ENCODE peak calls at places on chromosomes 2 and 18, in six cellular contexts. Z is IMR-90, M is omental fat pad, J is B cell, X is breast epithelium, G is MCF 10A. K is an unnamed sample.

GRCh38 chr2:183541766-183542165 is 417.5 kb downstream of the NUP35 start:
- DNase-seq in X (no peak), G (peak), M (no peak), J (no peak), Z (no peak), K (peak)

GRCh38 chr2:168573128-168573903 is 117.2 kb downstream of the CERS6 start:
- DNase-seq in X (no peak), J (no peak), G (peak), Z (peak), M (no peak), K (no peak)

GRCh38 chr2:25251032-25251460 is 82.7 kb upstream of the POMC start:
- DNase-seq in M (no peak), X (no peak), Z (no peak), J (peak), G (no peak), K (no peak)

GRCh38 chr2:238974510-238975166 is 126.8 kb downstream of the TWIST2 start:
- DNase-seq in J (no peak), Z (peak), M (no peak), G (peak), X (no peak), K (no peak)

GRCh38 chr2:65057391-65058052 is 1.3 kb downstream of the CEP68 start:
- DNase-seq in G (peak), J (no peak), M (no peak), X (no peak), Z (peak), K (peak)

GRCh38 chr2:179543361-179543901 is 278.8 kb upstream of the SESTD1 start:
- DNase-seq in Z (peak), X (no peak), M (no peak), J (no peak), G (peak), K (peak)

GRCh38 chr2:73859721-73860586 is 31.2 kb downstream of the STAMBP start:
- DNase-seq in Z (peak), G (peak), M (no peak), J (no peak), X (no peak), K (peak)

GRCh38 chr2:220241423-220241822 is 614.0 kb downstream of the SLC4A3 start:
- DNase-seq in G (no peak), J (no peak), Z (no peak), X (no peak), M (no peak), K (no peak)

GRCh38 chr2:48530033-48530804 is at the start of gene STON1:
- DNase-seq in X (no peak), G (no peak), M (no peak), Z (peak), J (peak), K (peak)

GRCh38 chr2:149561309-149561926 is 26.2 kb downstream of the MMADHC start:
- DNase-seq in Z (peak), X (no peak), G (peak), M (no peak), J (no peak), K (peak)

GRCh38 chr2:26540306-26540705 is 62.4 kb upstream of the OTOF start:
- DNase-seq in X (peak), G (no peak), J (no peak), M (no peak), Z (no peak), K (no peak)

GRCh38 chr18:59311631-59312030 is 6.8 kb downstream of the CPLX4 start:
- DNase-seq in Z (peak), M (no peak), X (no peak), J (no peak), G (no peak), K (no peak)

GRCh38 chr2:46490521-46491141 is 11.3 kb downstream of the TMEM247 start:
- DNase-seq in G (no peak), M (no peak), X (no peak), J (peak), Z (peak), K (peak)

GRCh38 chr2:111618577-111618930 is 265.4 kb downstream of the ANAPC1 start:
- DNase-seq in X (no peak), J (no peak), M (no peak), G (peak), Z (no peak), K (no peak)

GRCh38 chr18:58363767-58364540 is 264.9 kb downstream of the ALPK2 start:
- DNase-seq in Z (peak), G (peak), X (no peak), M (no peak), J (no peak), K (no peak)

GRCh38 chr2:234991290-234991689 is 39.5 kb downstream of the SH3BP4 start:
- DNase-seq in J (no peak), G (no peak), M (no peak), X (no peak), Z (no peak), K (no peak)

GRCh38 chr18:74748809-74749208 is 151.1 kb downstream of the ZNF407 start:
- DNase-seq in M (no peak), G (no peak), J (no peak), Z (no peak), X (no peak), K (no peak)

GRCh38 chr2:134647607-134648256 is 71.1 kb downstream of the TMEM163 start:
- DNase-seq in Z (no peak), X (no peak), J (no peak), M (no peak), G (no peak), K (no peak)
- TF ChIP-seq CTCF in Z (no peak), X (no peak), J (no peak), M (no peak), G (no peak), K (no peak)

DNA sequence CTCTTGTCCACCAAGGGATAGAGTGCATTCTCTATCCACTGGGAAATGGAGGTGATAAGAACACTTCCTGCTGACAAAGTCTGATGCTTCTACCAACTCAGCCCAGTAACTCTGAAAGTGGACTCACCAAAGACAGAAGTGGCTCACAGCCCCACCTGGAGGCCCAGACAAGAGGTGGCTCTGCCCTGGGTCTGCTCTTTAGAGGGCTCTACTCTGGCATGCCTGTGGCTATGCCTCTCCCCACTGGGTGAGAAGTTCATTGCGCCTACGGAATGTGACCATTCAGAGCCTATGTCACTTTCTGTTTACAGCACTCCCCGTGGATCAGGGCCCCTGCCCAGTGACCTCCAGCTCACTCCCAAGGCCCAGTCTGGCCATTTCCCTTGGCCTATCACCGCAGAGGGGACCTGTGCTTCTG is 13.5 kb upstream of the XDH start:
- DNase-seq in J (no peak), X (no peak), G (peak), M (no peak), Z (peak), K (peak)
- TF ChIP-seq CTCF in J (no peak), X (no peak), G (no peak), M (no peak), Z (peak), K (peak)

GRCh38 chr2:210662557-210662956 is 106.2 kb downstream of the CPS1 start:
- DNase-seq in M (no peak), J (no peak), G (no peak), X (no peak), Z (no peak), K (no peak)

GRCh38 chr2:210667726-210668125 is 111.3 kb downstream of the CPS1 start:
- DNase-seq in X (no peak), M (no peak), Z (no peak), J (no peak), G (no peak), K (no peak)

GRCh38 chr2:210660751-210661150 is 104.4 kb downstream of the CPS1 start:
- DNase-seq in M (no peak), X (no peak), G (no peak), Z (no peak), J (no peak), K (no peak)

GRCh38 chr2:210663574-210663973 is 107.2 kb downstream of the CPS1 start:
- DNase-seq in G (peak), M (no peak), Z (peak), J (no peak), X (no peak), K (peak)
- TF ChIP-seq CTCF in G (no peak), M (no peak), Z (peak), J (no peak), X (no peak), K (peak)

DNA sequence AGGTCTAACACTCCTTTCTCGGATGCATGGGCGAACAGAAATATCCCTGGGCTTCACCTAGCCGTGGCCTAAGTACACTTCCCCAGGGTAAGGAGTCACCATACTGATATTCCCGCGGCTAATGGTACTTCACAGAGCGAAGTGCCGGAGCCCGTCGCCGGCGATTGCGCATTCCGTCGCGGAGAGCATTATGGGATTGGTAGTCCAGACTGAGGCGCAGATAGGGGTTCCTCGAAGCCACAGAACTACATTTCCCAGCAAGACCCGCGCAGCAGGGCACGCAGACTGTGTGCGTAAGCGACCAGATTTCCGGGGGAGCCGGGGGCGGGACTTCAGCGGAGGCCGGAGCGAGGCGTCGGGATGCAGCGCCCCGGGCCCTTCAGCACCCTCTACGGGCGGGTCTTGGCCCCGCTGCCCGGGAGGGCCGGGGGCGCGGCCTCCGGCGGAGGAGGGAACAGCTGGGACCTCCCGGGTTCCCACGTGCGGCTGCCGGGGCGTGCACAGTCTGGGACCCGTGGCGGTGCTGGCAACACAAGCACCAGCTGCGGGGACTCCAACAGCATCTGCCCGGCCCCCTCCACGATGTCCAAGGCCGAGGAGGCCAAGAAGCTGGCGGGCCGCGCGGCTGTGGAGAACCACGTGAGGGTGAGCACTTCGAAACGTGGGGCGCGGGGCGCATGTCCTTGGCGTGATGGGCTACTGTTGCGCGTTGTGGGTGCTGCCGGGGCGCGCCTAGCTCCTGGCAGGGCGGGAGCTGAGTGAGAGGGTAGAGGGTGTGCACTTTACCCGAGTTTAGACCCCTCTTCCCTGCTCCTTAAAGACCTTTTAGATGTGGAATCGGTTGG is at the start of gene RPIA:
- DNase-seq in X (peak), Z (peak), M (peak), J (peak), G (peak), K (peak)
- TF ChIP-seq CTCF in X (no peak), Z (peak), M (no peak), J (peak), G (peak), K (peak)

GRCh38 chr2:15662026-15662425 is 70.4 kb downstream of the DDX1 start:
- DNase-seq in X (no peak), J (no peak), Z (no peak), M (no peak), G (no peak), K (no peak)

GRCh38 chr2:15662579-15662978 is 70.9 kb downstream of the DDX1 start:
- DNase-seq in M (no peak), J (no peak), G (no peak), Z (no peak), X (no peak), K (no peak)

GRCh38 chr2:15660491-15661294 is 69.0 kb downstream of the DDX1 start:
- DNase-seq in G (no peak), J (no peak), M (no peak), Z (no peak), X (no peak), K (no peak)

GRCh38 chr2:15658911-15659310 is 67.2 kb downstream of the DDX1 start:
- DNase-seq in Z (no peak), J (no peak), X (no peak), G (no peak), M (no peak), K (no peak)

DNA sequence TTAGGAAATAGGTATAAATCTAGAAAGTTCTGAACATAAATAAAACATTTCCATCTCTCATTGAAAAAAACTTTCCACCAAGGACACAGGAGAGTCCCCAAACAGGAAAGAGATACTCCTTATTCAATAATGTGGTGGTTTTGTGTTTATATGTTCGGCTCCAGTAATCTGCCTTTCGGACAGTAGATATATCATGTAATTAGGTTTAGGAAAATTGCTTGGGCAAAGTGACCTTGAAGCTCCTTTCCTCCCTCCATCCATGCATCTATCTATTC is 69.6 kb downstream of the DDX1 start:
- DNase-seq in Z (no peak), J (no peak), G (no peak), M (no peak), X (no peak), K (no peak)
- TF ChIP-seq CTCF in Z (no peak), J (no peak), G (no peak), M (no peak), X (no peak), K (no peak)

DNA sequence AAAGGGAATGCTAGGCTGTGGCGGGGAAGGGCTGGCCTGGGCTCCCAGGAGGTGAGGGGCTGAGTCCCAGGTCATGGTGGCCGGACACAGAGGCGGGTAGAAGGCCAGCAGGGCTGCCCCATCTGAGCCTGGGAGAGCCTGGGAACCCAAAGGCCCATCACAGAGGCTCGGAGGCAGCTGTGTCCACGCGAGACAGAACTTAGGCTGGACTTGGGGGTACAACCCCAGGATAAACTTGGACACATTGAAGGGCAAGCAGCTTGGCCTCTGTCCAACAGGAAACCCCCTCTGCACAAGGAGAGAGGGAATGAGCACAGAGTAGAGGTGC is 95.9 kb downstream of the ZFP36L2 start:
- DNase-seq in J (no peak), Z (no peak), G (no peak), M (peak), X (no peak), K (no peak)
- TF ChIP-seq CTCF in J (no peak), Z (no peak), G (no peak), M (no peak), X (no peak), K (no peak)

GRCh38 chr2:172969609-172970008 is 106.0 kb upstream of the MAP3K20 start:
- DNase-seq in G (peak), X (no peak), M (no peak), J (no peak), Z (peak), K (no peak)
- TF ChIP-seq CTCF in G (no peak), X (no peak), M (no peak), J (no peak), Z (no peak), K (no peak)

K was measured in Calu3.